ENCODE peak calls at places on chromosome 6, in nine cellular contexts. U is endothelial cell, M is pons, L is NCI-H460, I is progenitor cell of endocrine pancreas, V is NCI-H510A treated with DMSO at 0.1 percent for 48 hours, W is stromal cell of bone marrow, O is neural progenitor cell, E is NCI-H446 treated with DMSO at 0.1 percent for 48 hours. F is an unnamed sample.

GRCh38 chr6:32196682-32197616 is 4.5 kb upstream of the GPSM3 start:
- DNase-seq in W (no peak), V (no peak), M (peak; percentile 74), I (no peak), O (peak; percentile 29), L (no peak), E (no peak), U (no peak), F (peak; percentile 53)

GRCh38 chr6:135496805-135497411 is 632 bp downstream of the AHI1 start:
- DNase-seq in O (no peak), I (no peak), E (no peak), M (no peak), W (no peak), L (no peak), U (no peak), V (no peak), F (no peak)

GRCh38 chr6:131398176-131398575 is 174.8 kb upstream of the ARG1 start:
- DNase-seq in W (no peak), U (no peak), L (no peak), V (no peak), M (no peak), O (no peak), E (no peak), I (no peak), F (no peak)

GRCh38 chr6:167744681-167745659 is 81.7 kb upstream of the AFDN start:
- DNase-seq in V (no peak), W (no peak), E (no peak), M (no peak), L (no peak), O (no peak), I (no peak), U (no peak), F (no peak)

GRCh38 chr6:16126881-16127280 is 2.0 kb upstream of the MYLIP start:
- DNase-seq in M (no peak), L (no peak), W (no peak), I (no peak), U (no peak), E (no peak), V (no peak), O (no peak), F (no peak)

GRCh38 chr6:42268016-42268834 is 50.6 kb upstream of the MRPS10 start:
- DNase-seq in M (no peak), W (no peak), E (no peak), I (no peak), O (no peak), U (no peak), V (no peak), L (no peak), F (no peak)

GRCh38 chr6:109690373-109690739 is 646 bp downstream of the AK9 start:
- DNase-seq in L (no peak), O (peak; percentile 85), I (peak; percentile 62), U (peak; percentile 48), V (no peak), W (no peak), M (no peak), E (no peak), F (peak; percentile 72)

GRCh38 chr6:16154904-16155303 is 26.0 kb downstream of the MYLIP start:
- DNase-seq in U (no peak), I (no peak), W (peak; percentile 97), V (no peak), E (no peak), L (no peak), M (no peak), O (no peak), F (no peak)

GRCh38 chr6:105106260-105106659 is 73.6 kb downstream of the POPDC3 start:
- DNase-seq in L (no peak), U (no peak), M (no peak), V (no peak), I (no peak), E (no peak), W (no peak), O (no peak), F (no peak)

GRCh38 chr6:100504786-100505737 is 40.3 kb upstream of the SIM1 start:
- DNase-seq in I (no peak), L (peak; percentile 19), E (no peak), W (peak; percentile 69), M (no peak), V (no peak), U (no peak), O (no peak), F (no peak)

GRCh38 chr6:5752282-5752681 is 254.4 kb downstream of the NRN1 start:
- DNase-seq in L (peak; percentile 60), V (peak; percentile 57), W (peak; percentile 54), U (no peak), M (peak; percentile 44), I (no peak), E (no peak), O (peak; percentile 76), F (no peak)

GRCh38 chr6:90209527-90209926 is 87.1 kb downstream of the BACH2 start:
- DNase-seq in V (no peak), U (no peak), I (no peak), O (no peak), M (no peak), W (no peak), E (no peak), L (no peak), F (no peak)

GRCh38 chr6:152368761-152369624 is 268.2 kb downstream of the SYNE1 start:
- DNase-seq in O (peak; percentile 55), M (peak; percentile 68), V (no peak), E (no peak), U (no peak), L (no peak), W (no peak), I (no peak), F (no peak)

GRCh38 chr6:105102186-105102585 is 77.6 kb downstream of the POPDC3 start:
- DNase-seq in M (no peak), V (no peak), E (no peak), I (no peak), W (no peak), L (no peak), O (no peak), U (no peak), F (no peak)

GRCh38 chr6:27684264-27685211 is 211.6 kb upstream of the ZNF184 start:
- DNase-seq in U (peak; percentile 70), L (peak; percentile 82), I (no peak), V (peak; percentile 87), M (no peak), O (peak; percentile 84), W (no peak), E (peak; percentile 85), F (peak; percentile 88)

GRCh38 chr6:48826884-48827701 is 636.0 kb downstream of the MMUT start:
- DNase-seq in L (peak; percentile 94), I (no peak), V (no peak), U (no peak), O (no peak), W (peak; percentile 92), M (no peak), E (no peak), F (no peak)

GRCh38 chr6:34922177-34922663 is 33.2 kb downstream of the ANKS1A start:
- DNase-seq in E (no peak), U (no peak), L (no peak), O (no peak), V (no peak), M (no peak), W (peak; percentile 26), I (no peak), F (no peak)

GRCh38 chr6:56399250-56399671 is 151.9 kb upstream of the COL21A1 start:
- DNase-seq in U (no peak), M (no peak), W (no peak), L (no peak), I (no peak), E (no peak), V (peak; percentile 93), O (no peak), F (no peak)

GRCh38 chr6:18226451-18226850 is 37.9 kb downstream of the DEK start:
- DNase-seq in O (no peak), I (no peak), M (no peak), V (no peak), U (no peak), W (no peak), E (no peak), L (no peak), F (no peak)

GRCh38 chr6:104462811-104463599 is 396.7 kb downstream of the HACE1 start:
- DNase-seq in M (no peak), I (no peak), W (no peak), V (no peak), L (peak; percentile 23), E (no peak), U (no peak), O (no peak), F (no peak)

GRCh38 chr6:144151010-144151727 is 852 bp downstream of the STX11 start:
- DNase-seq in L (no peak), O (peak; percentile 15), V (no peak), M (peak; percentile 42), U (peak; percentile 7), W (no peak), I (no peak), E (no peak), F (peak; percentile 19)

GRCh38 chr6:21748343-21749063 is 155.0 kb downstream of the SOX4 start:
- DNase-seq in O (no peak), E (peak; percentile 38), U (no peak), M (no peak), I (no peak), L (no peak), W (no peak), V (peak; percentile 78), F (no peak)

GRCh38 chr6:43600595-43600994 is 24.6 kb downstream of the POLH start:
- DNase-seq in U (no peak), E (no peak), L (no peak), I (no peak), V (no peak), W (no peak), M (no peak), O (no peak), F (no peak)

GRCh38 chr6:157213426-157213825 is 109.9 kb downstream of the TMEM242 start:
- DNase-seq in O (no peak), E (no peak), M (no peak), V (no peak), I (no peak), U (no peak), W (no peak), L (no peak), F (no peak)

GRCh38 chr6:105374010-105374420 is 28.9 kb downstream of the PREP start:
- DNase-seq in E (no peak), V (no peak), I (no peak), U (no peak), W (no peak), L (no peak), O (no peak), M (no peak), F (no peak)

GRCh38 chr6:42224222-42225042 is 6.8 kb upstream of the MRPS10 start:
- DNase-seq in I (no peak), L (peak; percentile 85), U (no peak), O (no peak), M (no peak), W (peak; percentile 71), V (no peak), E (no peak), F (no peak)

GRCh38 chr6:165649701-165650137 is 13.3 kb downstream of the PDE10A start:
- DNase-seq in M (no peak), V (no peak), O (no peak), L (no peak), E (no peak), U (no peak), W (no peak), I (no peak), F (no peak)

GRCh38 chr6:105835373-105835772 is 250.8 kb upstream of the PRDM1 start:
- DNase-seq in E (no peak), W (no peak), U (peak; percentile 56), O (peak; percentile 78), I (peak; percentile 22), M (peak; percentile 50), V (no peak), L (peak; percentile 21), F (peak; percentile 79)

GRCh38 chr6:139882977-139883728 is 508.7 kb upstream of the CITED2 start:
- DNase-seq in L (no peak), U (no peak), M (peak; percentile 64), O (no peak), V (no peak), E (no peak), W (no peak), I (no peak), F (no peak)

GRCh38 chr6:159788757-159789376 is 535 bp downstream of the TCP1 start:
- DNase-seq in E (no peak), V (no peak), L (no peak), M (no peak), W (peak; percentile 4), O (peak; percentile 60), U (peak; percentile 64), I (no peak), F (peak; percentile 74)

GRCh38 chr6:107106165-107106564 is 9.2 kb downstream of the BEND3 start:
- DNase-seq in U (peak; percentile 7), V (no peak), O (peak; percentile 5), M (no peak), I (no peak), L (no peak), W (no peak), E (no peak), F (no peak)

F was measured in K562.